ENCODE peak calls at places on chromosomes 3 and 15, in five cellular contexts. L is K562, K is SK-N-SH, Y is HepG2, J is HCT116. P is an unnamed sample.

GRCh38 chr3:49411550-49411967 is 217 bp downstream of the RHOA start:
- DNase-seq in Y (peak; percentile 44), L (peak; percentile 59), K (peak; percentile 81), J (no peak), P (no peak)

GRCh38 chr3:38116471-38117162 is 20.3 kb downstream of the ACAA1 start:
- DNase-seq in K (no peak), J (no peak), Y (no peak), L (peak; percentile 50), P (no peak)

GRCh38 chr3:172071780-172072179 is 32.4 kb downstream of the FNDC3B start:
- DNase-seq in K (no peak), J (no peak), Y (no peak), L (no peak), P (no peak)

GRCh38 chr3:184399410-184399809 is 19.6 kb downstream of the CHRD start:
- DNase-seq in L (no peak), K (no peak), J (no peak), Y (no peak), P (no peak)

GRCh38 chr3:43895573-43895972 is 204.8 kb downstream of the ABHD5 start:
- DNase-seq in L (no peak), Y (no peak), K (no peak), J (no peak), P (no peak)

GRCh38 chr15:34366271-34367043 is 539 bp downstream of the LPCAT4 start:
- DNase-seq in Y (peak; percentile 50), K (peak; percentile 80), J (no peak), L (peak; percentile 84), P (no peak)

GRCh38 chr3:35322070-35322469 is 317.3 kb upstream of the ARPP21 start:
- DNase-seq in Y (no peak), K (no peak), L (no peak), J (no peak), P (no peak)

GRCh38 chr3:56131976-56132590 is 336.2 kb downstream of the ERC2 start:
- DNase-seq in K (no peak), Y (peak; percentile 47), L (peak; percentile 50), J (peak; percentile 12), P (no peak)

GRCh38 chr3:29426302-29427226 is 145.7 kb downstream of the RBMS3 start:
- DNase-seq in K (no peak), L (no peak), Y (no peak), J (no peak), P (no peak)

GRCh38 chr3:29430558-29430971 is 149.7 kb downstream of the RBMS3 start:
- DNase-seq in J (no peak), Y (no peak), L (no peak), K (peak; percentile 30), P (no peak)

GRCh38 chr3:29429055-29429454 is 148.2 kb downstream of the RBMS3 start:
- DNase-seq in J (no peak), K (no peak), L (no peak), Y (no peak), P (no peak)

GRCh38 chr3:29427266-29428103 is 146.6 kb downstream of the RBMS3 start:
- DNase-seq in K (peak; percentile 53), J (no peak), L (no peak), Y (no peak), P (no peak)
- TF ChIP-seq JUND in K (peak; percentile 36), J (no peak), L (no peak), Y (no peak), P (no peak)

DNA sequence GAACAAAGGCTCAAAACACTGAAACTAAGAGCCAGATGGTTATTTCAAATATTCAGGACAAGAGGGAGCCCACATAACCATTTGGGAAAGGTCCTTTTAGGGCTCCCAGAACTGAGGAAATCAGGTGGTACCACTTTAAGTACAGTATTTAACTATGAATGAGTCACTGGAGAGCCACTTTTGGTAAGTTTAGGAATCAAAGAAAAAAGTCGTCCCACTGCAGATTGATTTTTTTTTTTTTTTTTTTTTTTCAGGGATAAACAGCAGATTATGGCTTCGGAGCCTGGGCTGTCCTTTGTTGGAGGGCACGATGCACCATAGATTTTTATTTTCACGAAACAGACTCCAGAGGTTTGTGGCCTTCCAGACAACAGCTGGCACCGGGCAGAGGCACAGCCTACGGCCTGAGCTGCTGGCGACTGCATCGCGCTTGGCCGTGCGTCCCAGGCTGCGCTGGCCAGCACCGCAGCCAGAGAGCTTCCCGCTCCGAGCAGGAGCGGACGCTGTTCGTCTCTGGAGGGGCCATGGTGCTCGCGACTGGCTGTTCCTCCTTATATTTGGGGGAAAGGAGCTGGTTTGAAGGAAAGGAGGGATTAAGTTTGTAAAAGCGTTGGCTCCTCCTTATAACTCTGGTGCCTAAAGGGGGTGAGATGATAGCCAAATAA is 152.8 kb upstream of the GOLIM4 start:
- DNase-seq in L (no peak), J (no peak), Y (no peak), K (peak; percentile 72), P (no peak)
- H3K9ac ChIP-seq in L (no peak overlapping the region), J (no peak overlapping the region), Y (no peak overlapping the region), K (no peak overlapping the region), P (peak overlapping the region; percentile 45)

DNA sequence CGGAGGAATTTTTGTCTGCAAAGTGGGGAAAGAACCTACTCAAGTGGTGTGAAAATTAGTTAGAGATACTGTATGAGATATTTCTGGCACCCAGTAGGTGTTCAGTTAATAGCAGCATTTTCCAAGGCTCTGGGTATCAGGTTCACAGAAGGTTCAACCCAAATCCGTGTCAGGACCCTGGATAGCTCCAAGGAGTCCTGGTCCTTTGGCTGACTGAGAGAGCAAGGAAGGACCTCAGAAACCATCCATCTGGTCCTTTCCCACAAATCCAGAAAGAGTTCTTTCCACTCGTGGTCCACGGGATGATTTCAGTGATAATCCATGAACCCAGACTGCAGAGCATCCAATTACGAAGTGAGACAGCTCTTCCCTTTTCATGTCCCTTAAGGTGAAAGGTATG is 51.4 kb downstream of the SLC6A11 start:
- DNase-seq in J (no peak), K (no peak), Y (no peak), L (peak; percentile 24), P (no peak)
- TF ChIP-seq JUND in J (no peak), K (no peak), Y (no peak), L (no peak), P (no peak)

GRCh38 chr3:123789160-123789559 is 95.0 kb downstream of the MYLK start:
- DNase-seq in K (no peak), Y (no peak), L (no peak), J (no peak), P (no peak)
- H3K9ac ChIP-seq in K (peak overlapping the region; percentile 68), Y (no peak overlapping the region), L (no peak overlapping the region), J (no peak overlapping the region), P (no peak overlapping the region)

GRCh38 chr3:57992430-57993213 is 15.6 kb upstream of the FLNB start:
- DNase-seq in K (no peak), J (no peak), L (no peak), Y (peak; percentile 96), P (no peak)
- TF ChIP-seq JUND in K (no peak), J (no peak), L (no peak), Y (no peak), P (no peak)

GRCh38 chr3:28036599-28037575 is 204.5 kb upstream of the CMC1 start:
- DNase-seq in L (no peak), K (no peak), J (no peak), Y (no peak), P (no peak)
- H3K9ac ChIP-seq in L (no peak overlapping the region), K (no peak overlapping the region), J (no peak overlapping the region), Y (no peak overlapping the region), P (no peak overlapping the region)

GRCh38 chr3:105957722-105958121 is 88.9 kb upstream of the CBLB start:
- DNase-seq in J (no peak), Y (no peak), K (no peak), L (no peak), P (no peak)

GRCh38 chr3:105963161-105963560 is 94.3 kb upstream of the CBLB start:
- DNase-seq in L (no peak), K (no peak), Y (peak; percentile 4), J (no peak), P (no peak)

GRCh38 chr3:105956311-105956710 is 87.5 kb upstream of the CBLB start:
- DNase-seq in K (no peak), L (no peak), J (no peak), Y (no peak), P (no peak)

GRCh38 chr3:105958237-105959000 is 89.6 kb upstream of the CBLB start:
- DNase-seq in J (no peak), K (no peak), L (no peak), Y (no peak), P (no peak)

DNA sequence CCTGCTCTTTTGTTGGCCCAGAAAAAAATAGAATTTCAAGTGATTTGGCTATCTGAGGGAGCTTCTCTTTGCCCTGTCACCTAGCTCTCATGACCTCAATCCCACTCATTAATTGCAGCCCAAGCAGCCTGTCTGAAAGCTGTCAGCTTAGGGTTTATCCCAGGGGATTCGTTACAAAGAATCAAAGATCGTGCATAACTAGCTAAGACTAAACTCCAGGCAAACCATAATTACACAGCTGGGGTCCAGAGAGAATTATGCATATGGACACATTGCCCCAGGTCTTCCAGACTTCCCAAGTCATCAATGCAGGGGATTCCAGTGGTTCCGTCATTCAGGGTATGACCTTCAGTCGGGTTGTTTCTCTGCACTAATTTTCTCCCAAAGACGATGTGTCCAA is 91.6 kb upstream of the CBLB start:
- DNase-seq in Y (no peak), K (no peak), J (no peak), L (no peak), P (no peak)
- TF ChIP-seq JUND in Y (no peak), K (no peak), J (no peak), L (no peak), P (no peak)

GRCh38 chr15:37108725-37109124 is 8.4 kb upstream of the MEIS2 start:
- DNase-seq in Y (no peak), K (no peak), L (no peak), J (no peak), P (no peak)
- H3K9ac ChIP-seq in Y (no peak overlapping the region), K (peak overlapping the region; percentile 100), L (no peak overlapping the region), J (no peak overlapping the region), P (no peak overlapping the region)